ENCODE peak calls at places on chromosome 9, in seven cellular contexts. N is hepatocyte, R is pancreas, S is Daoy, Y is HEK293T, K is midbrain, A is cardiac fibroblast. V is an unnamed sample.

GRCh38 chr9:93962561-93963440 is 7.6 kb upstream of the BARX1 start:
- DNase-seq in K (peak; percentile 84), R (peak; percentile 79), A (peak; percentile 91), Y (peak; percentile 80), N (peak; percentile 95), S (peak; percentile 88), V (peak; percentile 93)

GRCh38 chr9:5628183-5628529 is 751 bp upstream of the RIC1 start:
- DNase-seq in R (no peak), Y (no peak), N (peak; percentile 9), K (no peak), S (no peak), A (no peak), V (no peak)

GRCh38 chr9:121599186-121599871 is 52.1 kb upstream of the DAB2IP start:
- DNase-seq in K (peak; percentile 44), Y (peak; percentile 78), N (peak; percentile 89), A (peak; percentile 21), R (peak; percentile 93), S (peak; percentile 59), V (peak; percentile 40)

GRCh38 chr9:2872307-2872940 is 28.5 kb upstream of the PUM3 start:
- DNase-seq in K (peak; percentile 7), Y (peak; percentile 14), R (no peak), S (peak; percentile 53), N (peak; percentile 50), A (peak; percentile 24), V (peak; percentile 58)

GRCh38 chr9:3074247-3074646 is 230.4 kb upstream of the PUM3 start:
- DNase-seq in R (no peak), A (no peak), N (no peak), Y (no peak), S (peak; percentile 62), K (no peak), V (no peak)

GRCh38 chr9:135506327-135507103 is 6.0 kb downstream of the MRPS2 start:
- DNase-seq in K (no peak), N (no peak), S (no peak), A (peak; percentile 34), Y (no peak), R (no peak), V (no peak)

GRCh38 chr9:93864029-93864428 is 91.1 kb downstream of the BARX1 start:
- DNase-seq in S (no peak), K (no peak), A (no peak), Y (no peak), N (peak; percentile 51), R (no peak), V (no peak)

GRCh38 chr9:21994996-21995651 is 533 bp downstream of the CDKN2B-AS1 start:
- DNase-seq in Y (peak; percentile 67), N (peak; percentile 57), R (peak; percentile 68), S (no peak), K (peak; percentile 38), A (peak; percentile 75), V (peak; percentile 36)

GRCh38 chr9:137190315-137190853 is 1.9 kb downstream of the SSNA1 start:
- DNase-seq in K (no peak), N (peak; percentile 42), Y (no peak), S (no peak), A (no peak), R (no peak), V (no peak)

GRCh38 chr9:106621299-106621920 is 241.6 kb upstream of the ZNF462 start:
- DNase-seq in N (no peak), A (no peak), K (peak; percentile 41), S (no peak), Y (no peak), R (no peak), V (peak; percentile 7)

GRCh38 chr9:117734082-117734481 is 29.9 kb downstream of the TLR4 start:
- DNase-seq in K (no peak), S (no peak), N (no peak), R (no peak), A (no peak), Y (no peak), V (no peak)

GRCh38 chr9:100714372-100715099 is 136.7 kb downstream of the CAVIN4 start:
- DNase-seq in Y (peak; percentile 75), R (peak; percentile 50), A (peak; percentile 69), S (peak; percentile 58), K (peak; percentile 83), N (peak; percentile 85), V (peak; percentile 83)

GRCh38 chr9:117744856-117745389 is 40.7 kb downstream of the TLR4 start:
- DNase-seq in Y (no peak), A (no peak), K (peak; percentile 67), N (peak; percentile 8), S (no peak), R (no peak), V (peak; percentile 26)

GRCh38 chr9:133604856-133605255 is 4.3 kb downstream of the FAM163B start:
- DNase-seq in N (no peak), Y (no peak), K (no peak), R (no peak), A (no peak), S (no peak), V (no peak)

GRCh38 chr9:107737987-107738743 is 248.6 kb upstream of the KLF4 start:
- DNase-seq in Y (no peak), S (peak; percentile 72), N (peak; percentile 28), R (no peak), A (peak; percentile 96), K (no peak), V (no peak)

GRCh38 chr9:27569406-27569805 is 3.9 kb downstream of the C9orf72 start:
- DNase-seq in S (peak; percentile 18), R (no peak), K (no peak), A (no peak), N (peak; percentile 23), Y (no peak), V (no peak)

GRCh38 chr9:134329886-134330285 is 3.6 kb downstream of the RXRA start:
- DNase-seq in S (no peak), K (peak; percentile 21), R (no peak), A (no peak), Y (no peak), N (no peak), V (no peak)

GRCh38 chr9:116039312-116039711 is 114.3 kb upstream of the PAPPA start:
- DNase-seq in N (no peak), A (no peak), S (no peak), K (no peak), Y (no peak), R (no peak), V (no peak)

GRCh38 chr9:128475867-128476266 is 20.1 kb downstream of the ODF2 start:
- DNase-seq in R (no peak), K (no peak), N (no peak), S (no peak), Y (no peak), A (no peak), V (no peak)

GRCh38 chr9:88738708-88739107 is 203.7 kb downstream of the NXNL2 start:
- DNase-seq in R (no peak), N (no peak), S (peak; percentile 35), Y (no peak), A (peak; percentile 53), K (no peak), V (no peak)

GRCh38 chr9:134585746-134586706 is 55.6 kb upstream of the COL5A1 start:
- DNase-seq in K (no peak), S (peak; percentile 95), Y (no peak), N (no peak), A (peak; percentile 64), R (no peak), V (peak; percentile 62)

GRCh38 chr9:120394058-120394669 is 185.8 kb downstream of the CDK5RAP2 start:
- DNase-seq in S (peak; percentile 97), R (no peak), Y (no peak), A (peak; percentile 90), K (no peak), N (no peak), V (peak; percentile 95)

GRCh38 chr9:71895122-71895521 is 15.9 kb downstream of the ABHD17B start:
- DNase-seq in Y (no peak), N (no peak), A (peak; percentile 61), S (no peak), K (no peak), R (no peak), V (peak; percentile 65)

GRCh38 chr9:2838356-2838983 is 5.4 kb downstream of the PUM3 start:
- DNase-seq in S (no peak), N (no peak), Y (no peak), R (no peak), K (peak; percentile 5), A (peak; percentile 37), V (peak; percentile 36)

GRCh38 chr9:89815061-89815902 is 210.5 kb downstream of the GADD45G start:
- DNase-seq in N (no peak), K (no peak), R (no peak), Y (no peak), S (no peak), A (no peak), V (no peak)

GRCh38 chr9:124306098-124306735 is 48.5 kb downstream of the NEK6 start:
- DNase-seq in N (no peak), Y (no peak), A (peak; percentile 82), K (no peak), R (no peak), S (peak; percentile 92), V (no peak)

GRCh38 chr9:36222449-36222848 is 31.7 kb downstream of the CLTA start:
- DNase-seq in K (no peak), N (no peak), S (no peak), A (no peak), Y (no peak), R (no peak), V (no peak)

GRCh38 chr9:96566401-96567202 is 53.0 kb downstream of the CDC14B start:
- DNase-seq in R (peak; percentile 86), K (peak; percentile 88), Y (peak; percentile 68), S (peak; percentile 76), A (peak; percentile 45), N (peak; percentile 90), V (peak; percentile 40)

GRCh38 chr9:77158772-77159513 is 18.4 kb upstream of the VPS13A start:
- DNase-seq in N (no peak), R (no peak), Y (no peak), K (no peak), S (peak; percentile 23), A (peak; percentile 57), V (peak; percentile 62)

GRCh38 chr9:114720296-114720695 is 38.3 kb upstream of the TEX48 start:
- DNase-seq in R (no peak), A (no peak), N (no peak), S (peak; percentile 68), K (no peak), Y (no peak), V (no peak)

GRCh38 chr9:34929506-34930102 is 28.5 kb upstream of the PHF24 start:
- DNase-seq in N (peak; percentile 49), K (peak; percentile 19), R (no peak), S (peak; percentile 45), A (peak; percentile 25), Y (peak; percentile 64), V (peak; percentile 32)

GRCh38 chr9:73270967-73271722 is 119.5 kb downstream of the ANXA1 start:
- DNase-seq in R (no peak), A (peak; percentile 84), Y (no peak), N (peak; percentile 75), S (peak; percentile 81), K (no peak), V (peak; percentile 92)

GRCh38 chr9:27473135-27473534 is 51.0 kb upstream of the IFNK start:
- DNase-seq in R (no peak), A (peak; percentile 5), N (peak; percentile 48), Y (peak; percentile 39), S (no peak), K (peak; percentile 37), V (peak; percentile 13)

GRCh38 chr9:214488-215448 is at the start of gene DOCK8:
- DNase-seq in Y (peak; percentile 53), N (peak; percentile 84), S (peak; percentile 84), A (peak; percentile 40), R (peak; percentile 83), K (no peak), V (peak; percentile 62)

V was measured in cardiac muscle cell.